ENCODE peak calls at places on chromosomes 1 and 21, in six cellular contexts. Y is right lobe of liver, F is uterus, D is body of pancreas, K is A549, U is prostate gland. R is an unnamed sample. For H3K4me1, the result is how much of the 10 kb centered on the place peaks cover.

GRCh38 chr1:36522461-36523229 is 39.9 kb upstream of the CSF3R start:
- DNase-seq in U (no peak), K (no peak), Y (no peak), F (no peak), D (no peak), R (no peak)

GRCh38 chr1:166884040-166884642 is 8.1 kb upstream of the TADA1 start:
- DNase-seq in U (peak), K (peak), F (peak), D (peak), Y (peak), R (no peak)

GRCh38 chr1:182288749-182289604 is 102.6 kb downstream of the GLUL start:
- DNase-seq in K (no peak), Y (no peak), U (no peak), D (no peak), F (no peak), R (no peak)

GRCh38 chr1:233575450-233575849 is 38.5 kb upstream of the KCNK1 start:
- DNase-seq in Y (no peak), D (no peak), F (no peak), U (no peak), K (no peak), R (no peak)

GRCh38 chr1:198496216-198497143 is 44.0 kb downstream of the ATP6V1G3 start:
- DNase-seq in U (no peak), F (no peak), K (no peak), Y (no peak), D (no peak), R (no peak)

GRCh38 chr1:114024049-114024448 is 44.8 kb downstream of the OLFML3 start:
- DNase-seq in D (no peak), U (no peak), Y (no peak), K (no peak), F (no peak), R (no peak)

GRCh38 chr1:16631248-16632043 is 18.1 kb upstream of the NBPF1 start:
- DNase-seq in U (no peak), K (no peak), D (peak), Y (peak), F (peak), R (no peak)

GRCh38 chr1:44571712-44572571 is 102.3 kb downstream of the TMEM53 start:
- DNase-seq in F (no peak), U (no peak), Y (no peak), D (peak), K (peak), R (no peak)

GRCh38 chr1:19563336-19564097 is 78.2 kb upstream of the CAPZB start:
- DNase-seq in K (no peak), Y (no peak), F (peak), D (peak), U (peak), R (no peak)

GRCh38 chr1:223227486-223228196 is 84.6 kb upstream of the TLR5 start:
- DNase-seq in F (no peak), D (no peak), U (no peak), K (no peak), Y (no peak), R (no peak)

GRCh38 chr1:186670279-186670964 is 9.8 kb downstream of the PTGS2 start:
- DNase-seq in U (no peak), Y (no peak), K (no peak), D (no peak), F (no peak), R (no peak)

GRCh38 chr1:149845416-149845815 is 54.0 kb upstream of the BOLA1 start:
- DNase-seq in F (no peak), U (no peak), K (no peak), Y (no peak), D (no peak), R (no peak)

GRCh38 chr1:113129529-113130185 is 56.7 kb downstream of the LRIG2 start:
- DNase-seq in K (no peak), Y (no peak), D (no peak), F (no peak), U (no peak), R (no peak)

GRCh38 chr1:52552236-52552504 is 722 bp downstream of the TUT4 start:
- DNase-seq in D (peak), U (peak), Y (peak), K (peak), F (peak), R (peak)

GRCh38 chr1:47514229-47514628 is 76.4 kb downstream of the FOXD2 start:
- DNase-seq in Y (no peak), U (no peak), D (no peak), K (no peak), F (no peak), R (no peak)

GRCh38 chr1:55244476-55245109 is 29.4 kb upstream of the USP24 start:
- DNase-seq in K (no peak), U (no peak), D (no peak), F (no peak), Y (no peak), R (no peak)

GRCh38 chr21:45016031-45016430 is 58.3 kb upstream of the ADARB1 start:
- DNase-seq in K (no peak), U (no peak), Y (no peak), F (no peak), D (no peak), R (no peak)

GRCh38 chr21:20329636-20330035 is 668.6 kb upstream of the NCAM2 start:
- DNase-seq in Y (no peak), K (no peak), D (no peak), U (no peak), F (no peak), R (no peak)

GRCh38 chr1:63329621-63330330 is 7.4 kb downstream of the FOXD3 start:
- DNase-seq in U (no peak), Y (no peak), F (no peak), K (no peak), D (no peak), R (no peak)

GRCh38 chr1:69138172-69138571 is 429.6 kb upstream of the LRRC7 start:
- DNase-seq in Y (no peak), U (no peak), D (no peak), F (no peak), K (no peak), R (no peak)

GRCh38 chr1:25442178-25442577 is 11.5 kb downstream of the MACO1 start:
- DNase-seq in Y (no peak), D (no peak), U (no peak), K (no peak), F (no peak), R (no peak)

GRCh38 chr1:211339631-211340041 is 13.0 kb downstream of the TRAF5 start:
- DNase-seq in K (no peak), Y (no peak), D (no peak), F (no peak), U (no peak), R (no peak)

GRCh38 chr1:95754412-95754811 is 520.4 kb downstream of the RWDD3 start:
- DNase-seq in U (no peak), D (no peak), Y (no peak), F (no peak), K (no peak), R (no peak)

GRCh38 chr1:68269637-68270430 is 37.5 kb upstream of the WLS start:
- DNase-seq in D (no peak), U (no peak), F (no peak), K (peak), Y (no peak), R (no peak)

GRCh38 chr1:6260961-6261614 is at the start of gene GPR153:
- DNase-seq in F (no peak), Y (no peak), K (no peak), U (no peak), D (no peak), R (no peak)

GRCh38 chr1:97135972-97136371 is 414.4 kb downstream of the PTBP2 start:
- DNase-seq in Y (no peak), U (no peak), F (no peak), K (no peak), D (no peak), R (no peak)

GRCh38 chr1:6098303-6099215 is 52.9 kb downstream of the KCNAB2 start:
- DNase-seq in K (no peak), Y (no peak), U (no peak), D (no peak), F (peak), R (no peak)

GRCh38 chr1:163093579-163093978 is 24.4 kb downstream of the RGS4 start:
- DNase-seq in Y (no peak), D (no peak), F (no peak), U (no peak), K (no peak), R (no peak)

GRCh38 chr1:76336951-76337371 is 262.4 kb downstream of the ST6GALNAC3 start:
- DNase-seq in F (no peak), U (no peak), K (no peak), Y (no peak), D (peak), R (peak)

GRCh38 chr1:14759843-14760242 is 161.4 kb downstream of the KAZN start:
- DNase-seq in K (no peak), Y (no peak), F (no peak), D (no peak), U (no peak), R (no peak)

GRCh38 chr1:153498746-153499145 is 37.0 kb downstream of the S100A6 start:
- DNase-seq in Y (no peak), K (no peak), F (no peak), U (no peak), D (no peak), R (no peak)

GRCh38 chr1:230159580-230159979 is 92.5 kb downstream of the GALNT2 start:
- DNase-seq in K (no peak), Y (peak), D (no peak), U (no peak), F (peak), R (no peak)

GRCh38 chr1:1305300-1306069 is 2.2 kb downstream of the ACAP3 start:
- DNase-seq in Y (no peak), K (no peak), U (peak), F (peak), D (no peak), R (peak)

GRCh38 chr1:6497215-6497866 is 5.9 kb upstream of the PLEKHG5 start:
- DNase-seq in D (peak), U (peak), F (no peak), Y (no peak), K (peak), R (no peak)

GRCh38 chr1:45518910-45519309 is 2.8 kb downstream of the PRDX1 start:
- DNase-seq in D (no peak), U (no peak), Y (no peak), F (no peak), K (no peak), R (no peak)

DNA sequence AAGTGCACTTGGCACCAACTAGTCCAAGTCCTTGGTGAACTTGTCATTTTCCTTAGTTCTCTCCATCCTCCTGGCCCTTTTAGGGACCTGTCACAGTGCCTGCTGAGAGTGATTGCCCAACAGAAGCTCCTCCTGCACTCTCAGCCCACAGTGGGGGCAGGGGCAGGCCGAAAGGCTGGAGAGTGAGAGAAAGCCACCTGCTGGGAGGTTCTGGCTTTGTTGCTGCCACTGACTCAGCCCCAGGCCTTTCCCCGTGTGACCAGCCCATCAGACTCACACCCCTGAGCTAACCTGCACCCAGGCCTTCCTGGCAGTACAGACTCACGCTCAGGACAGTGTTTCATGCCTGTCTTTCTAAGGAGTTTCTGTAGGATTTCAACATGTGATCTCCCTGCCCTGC is 17.1 kb upstream of the PROK1 start:
- DNase-seq in D (peak), F (no peak), U (no peak), Y (peak), K (peak), R (no peak)
- H3K4me3 ChIP-seq in D (no peak), F (no peak), U (no peak), Y (no peak), K (no peak), R (no peak)

GRCh38 chr1:235021321-235021720 is 107.3 kb downstream of the TOMM20 start:
- DNase-seq in Y (no peak), U (no peak), K (no peak), D (no peak), F (peak), R (no peak)
- TF ChIP-seq POLR2A in Y (no peak), U (no peak), K (no peak), D (no peak), F (no peak), R (no peak)

GRCh38 chr1:85229574-85230097 is 28.8 kb upstream of the SYDE2 start:
- DNase-seq in U (no peak), K (no peak), Y (no peak), D (no peak), F (no peak), R (no peak)

GRCh38 chr1:85223334-85223733 is 22.5 kb upstream of the SYDE2 start:
- DNase-seq in D (no peak), U (no peak), Y (no peak), F (no peak), K (no peak), R (no peak)

GRCh38 chr1:85228952-85229351 is 28.1 kb upstream of the SYDE2 start:
- DNase-seq in D (no peak), K (no peak), F (no peak), Y (no peak), U (no peak), R (no peak)

GRCh38 chr1:85224734-85225623 is 24.2 kb upstream of the SYDE2 start:
- DNase-seq in Y (no peak), K (no peak), F (no peak), D (peak), U (peak), R (no peak)

DNA sequence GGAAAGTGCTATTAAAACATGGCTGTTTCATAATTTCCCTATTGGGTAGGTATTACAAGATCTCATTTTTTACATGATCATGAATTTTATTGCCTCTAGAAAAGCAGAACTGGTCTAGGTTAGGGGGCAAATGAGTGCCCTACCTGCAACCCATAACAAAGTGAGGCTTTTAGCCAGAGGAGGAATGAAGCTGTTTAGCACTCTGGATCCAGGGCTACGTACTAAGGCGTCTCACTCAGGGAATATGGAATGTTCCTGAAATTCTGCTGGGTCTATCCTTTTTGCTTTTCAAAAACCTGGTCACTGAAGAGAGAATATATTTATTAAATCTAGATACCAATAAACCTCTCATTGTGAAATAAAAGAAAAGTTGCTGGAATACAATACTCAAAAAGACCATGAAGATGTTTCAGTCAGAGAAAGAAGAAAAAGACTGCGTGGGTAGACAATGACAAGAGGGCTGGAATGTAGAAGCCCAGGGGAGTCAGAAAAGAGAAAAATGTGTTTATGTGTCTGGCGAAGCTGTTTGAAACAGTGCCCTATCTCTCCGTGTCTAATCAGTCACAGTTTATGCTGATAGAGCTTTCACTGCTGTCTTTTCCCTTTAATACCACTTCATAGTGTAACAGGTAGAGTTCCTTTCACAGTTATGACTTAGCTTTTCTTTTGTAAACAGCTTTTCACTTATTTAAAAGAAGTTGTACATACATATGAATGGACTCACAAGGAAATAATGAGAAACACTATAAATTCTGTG is 25.0 kb upstream of the SYDE2 start:
- DNase-seq in U (no peak), Y (no peak), D (no peak), F (no peak), K (no peak), R (no peak)
- H3K4me1 ChIP-seq in U (under half), Y (under half), D (half or more), F (under half), K (under half), R (under half)

GRCh38 chr1:31799196-31799894 is 16.5 kb downstream of the SPOCD1 start:
- DNase-seq in K (no peak), D (no peak), U (no peak), Y (no peak), F (no peak), R (no peak)

GRCh38 chr1:31796707-31797106 is 19.1 kb downstream of the SPOCD1 start:
- DNase-seq in Y (no peak), K (no peak), U (no peak), F (no peak), D (no peak), R (no peak)

GRCh38 chr1:31798433-31799195 is 17.2 kb downstream of the SPOCD1 start:
- DNase-seq in U (no peak), Y (no peak), K (peak), D (no peak), F (no peak), R (no peak)

GRCh38 chr1:31797216-31797615 is 18.6 kb downstream of the SPOCD1 start:
- DNase-seq in D (no peak), Y (no peak), U (no peak), K (no peak), F (no peak), R (no peak)

DNA sequence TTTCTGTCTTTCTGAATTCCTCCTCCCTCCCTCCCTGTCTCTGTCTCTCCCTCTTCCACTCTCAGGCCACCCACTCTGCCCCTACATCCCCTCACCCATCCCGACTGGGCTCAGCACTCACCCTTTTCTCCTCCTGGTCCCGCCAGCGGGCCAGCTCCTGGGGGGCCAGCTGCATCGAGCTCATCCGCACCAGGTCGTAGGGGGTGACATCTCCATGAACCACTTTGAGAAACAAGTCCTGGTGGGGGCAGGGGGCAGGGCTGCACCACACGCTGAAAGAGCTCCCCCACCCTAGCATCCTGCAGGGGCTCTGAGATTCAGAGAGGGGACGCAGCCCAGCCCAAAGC is 17.8 kb downstream of the SPOCD1 start:
- DNase-seq in K (no peak), U (no peak), D (no peak), F (no peak), Y (no peak), R (no peak)
- H3K4me3 ChIP-seq in K (no peak), U (no peak), D (no peak), F (no peak), Y (no peak), R (peak)

GRCh38 chr1:8317647-8318360 is at the start of gene SLC45A1:
- DNase-seq in U (peak), K (peak), F (peak), Y (peak), D (peak), R (no peak)

GRCh38 chr1:8315573-8316475 is 2.1 kb upstream of the SLC45A1 start:
- DNase-seq in F (no peak), K (peak), Y (no peak), D (no peak), U (no peak), R (no peak)

GRCh38 chr1:8311068-8311718 is 6.7 kb upstream of the SLC45A1 start:
- DNase-seq in U (no peak), K (no peak), F (no peak), D (no peak), Y (no peak), R (no peak)

GRCh38 chr1:8312235-8313218 is 5.4 kb upstream of the SLC45A1 start:
- DNase-seq in Y (peak), K (no peak), F (no peak), D (peak), U (peak), R (no peak)

DNA sequence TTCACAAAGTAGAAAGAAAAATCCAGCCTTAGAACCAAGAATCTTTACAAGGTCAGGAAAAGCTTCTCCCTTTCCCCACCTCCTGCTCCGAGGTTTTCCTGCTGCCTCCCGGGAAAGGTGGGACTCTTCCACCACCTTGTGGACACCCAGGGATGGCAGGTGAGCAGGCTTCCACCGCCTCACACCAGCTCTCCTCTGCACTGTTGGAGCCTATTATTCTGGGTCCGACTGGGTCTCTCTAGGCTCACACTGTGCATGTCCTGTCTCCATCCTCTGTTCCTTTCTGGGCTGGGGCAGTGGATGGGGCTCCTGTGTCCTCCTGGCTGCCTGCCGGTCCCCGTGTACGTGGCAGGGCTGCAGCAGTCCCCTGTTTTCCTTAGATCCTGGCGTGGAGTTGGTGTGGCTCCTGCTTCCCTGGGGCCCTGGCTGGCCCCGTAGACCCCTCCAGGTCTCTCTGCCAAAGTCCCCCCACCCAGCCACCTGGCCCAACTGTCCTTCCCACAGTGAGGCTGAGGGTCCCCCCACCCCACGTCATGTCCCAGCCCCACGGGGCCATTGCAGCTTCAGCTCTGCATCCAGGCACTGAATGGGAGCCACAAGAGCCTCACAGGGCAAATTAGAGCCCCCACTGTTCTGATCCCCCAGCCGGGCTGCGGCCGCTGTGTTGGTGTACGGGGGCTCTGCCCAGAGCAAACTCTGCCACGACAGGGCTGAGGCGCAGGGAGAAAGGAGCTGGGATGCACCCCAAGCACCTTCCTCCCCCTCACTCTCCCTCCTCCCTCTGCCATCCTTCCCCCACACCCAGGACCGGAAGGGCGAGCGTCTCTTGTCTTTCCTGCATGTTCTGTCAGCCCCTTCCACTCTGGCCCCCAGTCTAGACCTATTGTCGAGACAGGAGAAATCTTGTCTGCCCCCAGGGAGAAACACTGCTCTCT is 3.3 kb upstream of the SLC45A1 start:
- DNase-seq in Y (peak), K (peak), U (peak), F (peak), D (peak), R (no peak)
- TF ChIP-seq POLR2A in Y (no peak), K (no peak), U (no peak), F (no peak), D (no peak), R (no peak)

DNA sequence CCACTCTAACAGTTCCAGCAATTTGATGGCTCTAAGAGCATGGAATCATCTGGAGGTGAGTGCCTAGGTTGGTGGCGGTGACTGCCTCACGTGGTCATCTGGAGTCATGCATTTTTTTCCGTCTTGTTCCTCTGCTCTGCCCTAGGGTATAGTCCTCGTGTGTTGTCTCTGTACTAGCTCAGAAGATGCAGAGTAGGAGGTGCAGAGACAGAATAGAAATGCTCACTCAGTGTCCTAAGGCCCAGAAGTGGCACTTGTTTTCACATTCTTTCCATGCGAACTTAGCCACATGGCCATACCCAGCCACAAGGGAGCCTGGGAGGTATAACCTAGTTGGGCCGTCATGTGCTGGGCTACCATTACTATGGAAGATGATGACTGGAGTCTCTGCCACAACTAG is 30.3 kb downstream of the DYRK1A start:
- DNase-seq in K (no peak), U (no peak), Y (no peak), D (no peak), F (no peak), R (no peak)
- H3K4me1 ChIP-seq in K (under half), U (under half), Y (under half), D (under half), F (under half), R (half or more)

GRCh38 chr1:151993084-151993733 is 450 bp downstream of the S100A10 start:
- DNase-seq in U (no peak), F (peak), Y (peak), D (peak), K (no peak), R (no peak)
- H3K4me3 ChIP-seq in U (peak), F (peak), Y (peak), D (peak), K (peak), R (peak)

R was measured in esophagus squamous epithelium.